ENCODE peak calls at places on chromosomes 3 and 15, in eight cellular contexts. A is NCI-H1694; O is NCI-H1092; M is mammary epithelial cell; C is stimulated activated CD8-positive, alpha-beta memory T cell treated with anti-CD3 and anti-CD28 coated beads, Interleukin-4, amount 100 ng/mL, for 48 hours; H is EL; F is NCI-H526 treated with DMSO at 0.1 percent for 48 hours; X is fibroblast of pulmonary artery. Z is an unnamed sample.

GRCh38 chr3:29757054-29757777 is 476.3 kb downstream of the RBMS3 start:
- DNase-seq in A (no peak), O (no peak), M (peak), C (no peak), H (peak), F (no peak), X (peak), Z (peak)

GRCh38 chr3:16272588-16272987 is 7.6 kb downstream of the OXNAD1 start:
- DNase-seq in A (no peak), O (no peak), M (no peak), C (no peak), H (no peak), F (no peak), X (no peak), Z (no peak)

GRCh38 chr3:10974131-10974530 is 18.4 kb upstream of the SLC6A1 start:
- DNase-seq in A (no peak), O (no peak), M (no peak), C (no peak), H (no peak), F (no peak), X (no peak), Z (no peak)

GRCh38 chr3:152400912-152401311 is 132.2 kb downstream of the MBNL1 start:
- DNase-seq in A (no peak), O (no peak), M (no peak), C (no peak), H (peak), F (no peak), X (peak), Z (peak)

GRCh38 chr15:73983211-73983727 is 8.8 kb downstream of the STOML1 start:
- DNase-seq in A (no peak), O (no peak), M (peak), C (no peak), H (peak), F (no peak), X (peak), Z (no peak)

GRCh38 chr3:123346726-123347125 is 102.2 kb downstream of the ADCY5 start:
- DNase-seq in A (peak), O (no peak), M (no peak), C (no peak), H (no peak), F (no peak), X (peak), Z (no peak)

GRCh38 chr15:85897818-85898717 is 103.3 kb upstream of the KLHL25 start:
- DNase-seq in A (no peak), O (no peak), M (no peak), C (no peak), H (no peak), F (no peak), X (no peak), Z (no peak)

GRCh38 chr3:83435173-83435572 is 1523.6 kb upstream of the CADM2 start:
- DNase-seq in A (no peak), O (no peak), M (no peak), C (no peak), H (no peak), F (no peak), X (no peak), Z (no peak)

GRCh38 chr3:171230857-171231256 is 204.3 kb upstream of the SLC2A2 start:
- DNase-seq in A (no peak), O (no peak), M (peak), C (no peak), H (no peak), F (no peak), X (peak), Z (no peak)

GRCh38 chr3:139198929-139199328 is 144.9 kb upstream of the MRPS22 start:
- DNase-seq in A (no peak), O (no peak), M (peak), C (no peak), H (peak), F (no peak), X (no peak), Z (no peak)

GRCh38 chr3:61464785-61465184 is 96.6 kb upstream of the PTPRG start:
- DNase-seq in A (no peak), O (no peak), M (no peak), C (no peak), H (no peak), F (no peak), X (peak), Z (no peak)

GRCh38 chr15:77607111-77607893 is 25.4 kb downstream of the LINGO1 start:
- DNase-seq in A (no peak), O (no peak), M (no peak), C (no peak), H (peak), F (no peak), X (peak), Z (no peak)

GRCh38 chr3:106108925-106109324 is 240.1 kb upstream of the CBLB start:
- DNase-seq in A (no peak), O (no peak), M (no peak), C (no peak), H (no peak), F (no peak), X (no peak), Z (no peak)

GRCh38 chr15:89774492-89774891 is 1.6 kb upstream of the MESP2 start:
- DNase-seq in A (no peak), O (no peak), M (peak), C (no peak), H (no peak), F (no peak), X (no peak), Z (no peak)

GRCh38 chr3:113758389-113759029 is 11.7 kb downstream of the ATP6V1A start:
- DNase-seq in A (no peak), O (no peak), M (peak), C (no peak), H (peak), F (no peak), X (peak), Z (no peak)

GRCh38 chr3:180264479-180264878 is 227.7 kb upstream of the PEX5L start:
- DNase-seq in A (no peak), O (no peak), M (no peak), C (no peak), H (no peak), F (no peak), X (no peak), Z (no peak)

GRCh38 chr15:52095597-52096262 is 16.8 kb downstream of the BCL2L10 start:
- DNase-seq in A (no peak), O (no peak), M (peak), C (no peak), H (peak), F (no peak), X (peak), Z (peak)

GRCh38 chr15:70451861-70452653 is 311.3 kb downstream of the UACA start:
- DNase-seq in A (no peak), O (no peak), M (no peak), C (no peak), H (no peak), F (peak), X (no peak), Z (no peak)

GRCh38 chr3:18454766-18455165 is 29.6 kb upstream of the SATB1 start:
- DNase-seq in A (no peak), O (no peak), M (no peak), C (no peak), H (no peak), F (no peak), X (no peak), Z (no peak)

GRCh38 chr3:10707089-10707983 is 108.7 kb upstream of the SLC6A11 start:
- DNase-seq in A (no peak), O (no peak), M (no peak), C (no peak), H (no peak), F (no peak), X (no peak), Z (no peak)

GRCh38 chr3:140397847-140398246 is 280.0 kb upstream of the TRIM42 start:
- DNase-seq in A (no peak), O (no peak), M (no peak), C (no peak), H (no peak), F (no peak), X (no peak), Z (no peak)

GRCh38 chr15:92184142-92184541 is 209.5 kb upstream of the ST8SIA2 start:
- DNase-seq in A (no peak), O (no peak), M (no peak), C (no peak), H (no peak), F (no peak), X (no peak), Z (no peak)

GRCh38 chr15:29942548-29942947 is 120.3 kb upstream of the TJP1 start:
- DNase-seq in A (no peak), O (no peak), M (no peak), C (no peak), H (no peak), F (no peak), X (no peak), Z (no peak)

GRCh38 chr15:89002281-89002761 is 85.9 kb upstream of the ABHD2 start:
- DNase-seq in A (no peak), O (no peak), M (peak), C (no peak), H (peak), F (no peak), X (peak), Z (peak)

GRCh38 chr3:130787422-130788068 is 40.9 kb upstream of the PIK3R4 start:
- DNase-seq in A (no peak), O (no peak), M (no peak), C (no peak), H (no peak), F (no peak), X (no peak), Z (no peak)

GRCh38 chr15:40344217-40344616 is 3.5 kb upstream of the CCDC9B start:
- DNase-seq in A (no peak), O (no peak), M (no peak), C (no peak), H (peak), F (no peak), X (peak), Z (peak)

GRCh38 chr3:51955175-51955892 is at the start of gene GPR62:
- DNase-seq in A (peak), O (no peak), M (no peak), C (no peak), H (no peak), F (no peak), X (no peak), Z (no peak)

GRCh38 chr15:76684002-76684401 is 221.1 kb downstream of the SCAPER start:
- DNase-seq in A (no peak), O (no peak), M (no peak), C (no peak), H (no peak), F (no peak), X (no peak), Z (no peak)

GRCh38 chr3:43401171-43401570 is 114.8 kb downstream of the SNRK start:
- DNase-seq in A (no peak), O (no peak), M (no peak), C (no peak), H (no peak), F (no peak), X (no peak), Z (no peak)